ENCODE peak calls at places on chromosome 18, in four cellular contexts. D is HepG2, A is A549, R is K562. C is an unnamed sample.

GRCh38 chr18:7157760-7158159 is 40.2 kb upstream of the LAMA1 start:
- DNase-seq in D (no peak), A (no peak), R (no peak), C (no peak)

GRCh38 chr18:8501044-8501443 is 108.2 kb upstream of the RAB12 start:
- DNase-seq in D (no peak), A (no peak), R (no peak), C (no peak)

GRCh38 chr18:8242306-8242705 is 366.9 kb upstream of the RAB12 start:
- DNase-seq in D (no peak), A (no peak), R (no peak), C (no peak)

GRCh38 chr18:63980896-63981454 is 11.1 kb downstream of the SERPINB8 start:
- DNase-seq in D (no peak), A (no peak), R (no peak), C (no peak)

GRCh38 chr18:79368681-79369080 is 27.0 kb upstream of the NFATC1 start:
- DNase-seq in D (no peak), A (no peak), R (no peak), C (no peak)

GRCh38 chr18:72544092-72544886 is at the start of gene CBLN2:
- DNase-seq in D (peak; percentile 23), A (peak; percentile 58), R (peak; percentile 31), C (no peak)

GRCh38 chr18:11857177-11857887 is 6.1 kb downstream of the CHMP1B start:
- DNase-seq in D (peak; percentile 95), A (peak; percentile 99), R (peak; percentile 60), C (no peak)

GRCh38 chr18:77090546-77091200 is 41.9 kb downstream of the MBP start:
- DNase-seq in D (no peak), A (no peak), R (no peak), C (no peak)

GRCh38 chr18:28728891-28729290 is 552.0 kb upstream of the CDH2 start:
- DNase-seq in D (no peak), A (no peak), R (no peak), C (no peak)

GRCh38 chr18:46236156-46236555 is 132.0 kb downstream of the HAUS1 start:
- DNase-seq in D (no peak), A (no peak), R (no peak), C (no peak)

GRCh38 chr18:25921677-25922421 is 168.6 kb downstream of the SS18 start:
- DNase-seq in D (peak; percentile 31), A (peak; percentile 66), R (peak; percentile 83), C (peak; percentile 20)

GRCh38 chr18:45282101-45282812 is 333.0 kb upstream of the SLC14A2 start:
- DNase-seq in D (no peak), A (peak; percentile 4), R (peak; percentile 11), C (no peak)

GRCh38 chr18:58067611-58068010 is 23.6 kb downstream of the NEDD4L start:
- DNase-seq in D (no peak), A (no peak), R (no peak), C (no peak)

GRCh38 chr18:74806700-74807416 is 209.2 kb downstream of the ZNF407 start:
- DNase-seq in D (peak; percentile 7), A (peak; percentile 47), R (no peak), C (peak; percentile 73)

GRCh38 chr18:56545539-56545938 is 92.9 kb downstream of the TXNL1 start:
- DNase-seq in D (no peak), A (no peak), R (no peak), C (no peak)

GRCh38 chr18:11149441-11150270 is at the start of gene PIEZO2:
- DNase-seq in D (peak; percentile 68), A (peak; percentile 14), R (peak; percentile 23), C (peak; percentile 43)

GRCh38 chr18:24403076-24403475 is 5.5 kb upstream of the OSBPL1A start:
- DNase-seq in D (no peak), A (no peak), R (no peak), C (no peak)

DNA sequence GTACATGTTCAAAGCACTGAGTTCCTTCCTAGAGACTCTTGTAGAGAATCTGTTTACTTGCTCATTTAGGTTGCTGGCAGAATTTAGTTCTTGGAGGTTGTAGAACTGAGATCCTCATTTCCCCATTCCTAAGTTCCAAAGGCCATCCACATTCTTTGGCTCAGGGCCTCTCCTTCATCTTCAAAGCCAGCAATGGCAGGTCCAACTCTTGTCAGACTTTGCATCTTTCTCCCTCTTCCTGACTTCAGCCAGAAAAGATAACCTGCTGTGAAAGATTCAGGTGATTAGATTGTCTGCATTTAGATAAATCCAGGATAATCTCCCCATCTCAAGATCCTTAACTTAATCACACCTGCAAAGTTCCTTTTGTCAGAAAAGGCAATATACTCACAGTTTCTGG is 51.1 kb downstream of the SOCS6 start:
- DNase-seq in D (no peak), A (no peak), R (no peak), C (no peak)
- TF ChIP-seq MAX in D (no peak), A (no peak), R (no peak), C (no peak)

DNA sequence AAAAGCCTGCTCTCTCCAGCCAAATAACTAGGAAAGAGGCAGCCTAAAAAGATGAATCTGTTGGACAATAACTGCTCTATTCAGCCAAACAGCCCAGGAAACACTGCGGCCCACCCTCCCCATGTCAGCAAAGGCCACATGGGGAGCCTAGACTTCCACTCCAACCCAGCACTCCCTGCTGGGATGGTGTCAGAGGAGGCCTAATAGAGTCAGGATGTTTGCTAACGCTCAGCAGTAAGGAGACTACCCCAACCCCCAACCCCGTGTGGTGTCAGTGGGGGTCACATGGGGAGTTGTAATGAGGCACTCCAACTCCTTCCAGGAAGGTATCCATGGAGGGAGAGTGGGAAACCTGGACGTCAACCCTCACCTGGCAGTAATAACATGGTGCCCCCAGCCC is 41.6 kb downstream of the ZBTB7C start:
- DNase-seq in D (no peak), A (no peak), R (no peak), C (no peak)
- TF ChIP-seq BHLHE40 in D (no peak), A (no peak), R (no peak), C (no peak)

GRCh38 chr18:318791-319291 is 51.0 kb upstream of the THOC1 start:
- DNase-seq in D (no peak), A (no peak), R (no peak), C (no peak)

GRCh38 chr18:316391-316790 is 48.5 kb upstream of the THOC1 start:
- DNase-seq in D (no peak), A (no peak), R (no peak), C (no peak)

GRCh38 chr18:313931-314330 is 46.1 kb upstream of the THOC1 start:
- DNase-seq in D (no peak), A (no peak), R (no peak), C (no peak)

GRCh38 chr18:319745-320144 is 51.9 kb upstream of the THOC1 start:
- DNase-seq in D (no peak), A (no peak), R (no peak), C (no peak)

DNA sequence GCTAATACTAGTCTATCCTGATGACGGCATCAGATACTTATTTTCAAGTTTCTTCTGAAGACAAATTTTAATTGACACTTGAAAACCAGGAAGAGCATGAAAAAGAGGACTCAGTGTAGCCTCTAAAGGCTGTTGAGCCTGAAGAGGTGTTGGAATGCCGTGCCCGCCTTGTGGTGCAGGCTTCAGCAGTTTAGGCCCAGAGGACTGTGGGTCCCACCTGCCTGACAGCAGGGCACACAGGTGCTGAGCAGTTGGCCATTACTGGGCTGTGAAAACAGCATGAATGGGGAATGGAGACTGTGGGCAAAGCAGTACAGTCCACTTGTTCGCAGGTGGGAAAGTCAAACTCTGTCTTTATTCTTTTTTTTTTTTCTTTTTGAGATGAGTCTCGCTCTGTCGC is 49.8 kb upstream of the THOC1 start:
- DNase-seq in D (no peak), A (no peak), R (no peak), C (no peak)
- TF ChIP-seq MAX in D (no peak), A (no peak), R (no peak), C (no peak)

GRCh38 chr18:61870151-61870550 is 22.7 kb downstream of the RNF152 start:
- DNase-seq in D (no peak), A (no peak), R (no peak), C (no peak)
- TF ChIP-seq BHLHE40 in D (no peak), A (no peak), R (no peak), C (no peak)

DNA sequence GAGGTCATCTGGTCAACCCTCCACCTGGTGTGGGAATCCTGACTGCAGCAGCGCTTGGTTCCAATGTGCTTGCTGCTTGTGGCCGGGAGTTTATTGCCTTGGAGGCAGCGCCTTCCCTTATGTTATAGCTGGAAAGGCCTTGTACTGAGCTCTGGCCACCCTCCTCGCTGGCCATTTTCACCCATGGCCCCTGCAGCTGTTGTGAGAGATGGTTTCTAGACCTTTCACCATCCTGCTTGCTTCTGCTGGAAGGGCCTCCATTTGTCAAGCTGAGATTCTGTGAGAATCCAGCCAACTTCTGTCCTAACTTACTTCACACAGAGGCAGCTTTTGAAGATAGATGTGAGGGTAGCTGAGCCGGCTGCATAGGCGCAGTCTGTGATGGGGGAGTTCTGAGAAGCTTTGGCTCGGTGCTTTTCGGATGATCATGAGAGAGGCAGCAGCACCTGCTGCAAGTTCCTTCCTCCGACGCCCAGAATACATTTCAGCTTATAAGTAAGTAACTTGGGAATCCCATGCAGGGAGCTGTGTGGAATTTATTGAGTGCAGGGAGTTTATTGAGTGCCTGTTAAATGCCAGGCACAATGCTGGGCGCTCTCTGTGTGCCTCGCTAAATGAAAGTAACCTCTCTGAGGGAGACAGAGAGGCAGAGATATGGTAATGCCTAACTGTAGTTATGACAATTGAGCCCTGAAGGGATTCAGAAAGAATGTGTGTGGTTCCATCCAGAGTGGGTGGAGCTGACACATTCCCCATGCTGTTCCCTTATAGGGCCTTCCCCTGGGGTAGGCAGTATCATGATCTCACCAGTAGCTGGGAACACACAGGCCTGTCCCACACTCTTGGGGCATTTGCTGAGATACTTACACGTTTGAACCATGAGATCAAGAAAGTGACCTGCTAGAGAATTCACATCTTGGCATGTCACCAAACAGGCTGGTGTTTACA is 8.9 kb downstream of the CTIF start:
- DNase-seq in D (no peak), A (peak; percentile 38), R (peak; percentile 19), C (no peak)
- TF ChIP-seq MAX in D (no peak), A (no peak), R (no peak), C (no peak)

C was measured in GM12878.